ENCODE peak calls at places on chromosomes 2 and 18, in seven cellular contexts. S is BE2C; Q is GM06990; N is left cardiac atrium; R is spleen; I is activated T-cell treated with anti-CD3 and anti-CD28 coated beads, Interleukin-2, amount 50 U/mL, for 1 hour; Z is hepatocyte. U is an unnamed sample.

GRCh38 chr2:15173506-15173905 is 387.6 kb downstream of the NBAS start:
- DNase-seq in S (no peak), Q (no peak), N (no peak), R (no peak), I (no peak), Z (no peak), U (no peak)

GRCh38 chr18:74186661-74187060 is 38.3 kb downstream of the TIMM21 start:
- DNase-seq in S (no peak), Q (no peak), N (no peak), R (no peak), I (no peak), Z (no peak), U (no peak)

GRCh38 chr18:56402872-56403516 is 235.4 kb downstream of the TXNL1 start:
- DNase-seq in S (no peak), Q (no peak), N (no peak), R (no peak), I (no peak), Z (no peak), U (no peak)

GRCh38 chr2:73952499-73953446 is 26.1 kb downstream of the DGUOK start:
- DNase-seq in S (no peak), Q (no peak), N (no peak), R (no peak), I (no peak), Z (no peak), U (no peak)

GRCh38 chr2:207511851-207512250 is 17.9 kb upstream of the CREB1 start:
- DNase-seq in S (no peak), Q (no peak), N (no peak), R (no peak), I (no peak), Z (no peak), U (no peak)

GRCh38 chr2:153870308-153870707 is 1.4 kb upstream of the GALNT13 start:
- DNase-seq in S (peak), Q (no peak), N (no peak), R (no peak), I (no peak), Z (peak), U (no peak)

GRCh38 chr2:239570216-239570925 is 169.6 kb upstream of the HDAC4 start:
- DNase-seq in S (no peak), Q (no peak), N (no peak), R (peak), I (no peak), Z (no peak), U (no peak)

GRCh38 chr18:66560092-66560491 is 43.8 kb downstream of the CDH19 start:
- DNase-seq in S (peak), Q (no peak), N (no peak), R (no peak), I (no peak), Z (peak), U (no peak)

GRCh38 chr2:174771631-174772491 is 7.6 kb upstream of the CHRNA1 start:
- DNase-seq in S (peak), Q (no peak), N (peak), R (peak), I (peak), Z (peak), U (peak)

GRCh38 chr2:189698020-189698887 is 23.8 kb downstream of the ANKAR start:
- DNase-seq in S (peak), Q (peak), N (no peak), R (no peak), I (no peak), Z (peak), U (no peak)

GRCh38 chr2:10267551-10268465 is 34.9 kb upstream of the HPCAL1 start:
- DNase-seq in S (peak), Q (no peak), N (peak), R (peak), I (no peak), Z (no peak), U (peak)

GRCh38 chr2:60484080-60484737 is 69.2 kb downstream of the BCL11A start:
- DNase-seq in S (no peak), Q (no peak), N (no peak), R (no peak), I (no peak), Z (no peak), U (no peak)

GRCh38 chr2:38539086-38539485 is 63.6 kb downstream of the HNRNPLL start:
- DNase-seq in S (no peak), Q (no peak), N (no peak), R (no peak), I (no peak), Z (no peak), U (no peak)

GRCh38 chr2:236568068-236568921 is 1.3 kb upstream of the ACKR3 start:
- DNase-seq in S (no peak), Q (peak), N (peak), R (peak), I (peak), Z (peak), U (peak)

GRCh38 chr18:2536493-2536892 is 34.8 kb downstream of the METTL4 start:
- DNase-seq in S (no peak), Q (no peak), N (no peak), R (no peak), I (no peak), Z (peak), U (no peak)

GRCh38 chr2:54528311-54528945 is 72.3 kb downstream of the SPTBN1 start:
- DNase-seq in S (no peak), Q (no peak), N (no peak), R (no peak), I (no peak), Z (no peak), U (no peak)

GRCh38 chr2:191038241-191038725 is 24.3 kb upstream of the STAT1 start:
- DNase-seq in S (no peak), Q (no peak), N (no peak), R (no peak), I (no peak), Z (no peak), U (no peak)

GRCh38 chr2:146927080-146927714 is 917.6 kb upstream of the ACVR2A start:
- DNase-seq in S (peak), Q (no peak), N (peak), R (no peak), I (no peak), Z (peak), U (peak)

GRCh38 chr2:100013892-100014677 is 128.3 kb downstream of the AFF3 start:
- DNase-seq in S (peak), Q (no peak), N (peak), R (no peak), I (no peak), Z (peak), U (peak)

GRCh38 chr2:190916829-190917228 is 36.2 kb downstream of the GLS start:
- DNase-seq in S (no peak), Q (no peak), N (no peak), R (no peak), I (no peak), Z (no peak), U (no peak)

GRCh38 chr2:85668009-85668856 is at the start of gene SFTPB:
- DNase-seq in S (no peak), Q (no peak), N (no peak), R (no peak), I (no peak), Z (no peak), U (no peak)

GRCh38 chr2:80304522-80304878 is at the start of gene LRRTM1:
- DNase-seq in S (peak), Q (no peak), N (peak), R (no peak), I (no peak), Z (peak), U (peak)

GRCh38 chr2:46547223-46548102 is 68.1 kb downstream of the TMEM247 start:
- DNase-seq in S (no peak), Q (no peak), N (peak), R (no peak), I (no peak), Z (no peak), U (no peak)

GRCh38 chr2:138827426-138828054 is 47.4 kb upstream of the NXPH2 start:
- DNase-seq in S (peak), Q (peak), N (no peak), R (no peak), I (no peak), Z (peak), U (no peak)

GRCh38 chr2:216351172-216351925 is 20.9 kb downstream of the MARCHF4 start:
- DNase-seq in S (no peak), Q (no peak), N (no peak), R (no peak), I (no peak), Z (no peak), U (no peak)

GRCh38 chr2:237154050-237154638 is 68.5 kb downstream of the COPS8 start:
- DNase-seq in S (peak), Q (peak), N (no peak), R (no peak), I (peak), Z (peak), U (peak)

GRCh38 chr2:119389615-119390306 is 23.0 kb downstream of the DBI start:
- DNase-seq in S (peak), Q (no peak), N (peak), R (no peak), I (no peak), Z (no peak), U (no peak)

GRCh38 chr2:3505771-3506170 is 13.6 kb downstream of the ADI1 start:
- DNase-seq in S (no peak), Q (no peak), N (no peak), R (no peak), I (no peak), Z (peak), U (no peak)

GRCh38 chr18:62586148-62586774 is 63.4 kb downstream of the ZCCHC2 start:
- DNase-seq in S (peak), Q (peak), N (peak), R (peak), I (peak), Z (peak), U (peak)

GRCh38 chr18:4284528-4284927 is 170.6 kb downstream of the DLGAP1 start:
- DNase-seq in S (no peak), Q (no peak), N (no peak), R (no peak), I (no peak), Z (no peak), U (no peak)

GRCh38 chr2:20618468-20618885 is 32.4 kb downstream of the HS1BP3 start:
- DNase-seq in S (peak), Q (no peak), N (peak), R (no peak), I (no peak), Z (no peak), U (no peak)

U was measured in glutamatergic neuron.